ENCODE peak calls at places on chromosomes 5 and 9, in four cellular contexts. X is foreskin keratinocyte, Z is esophagus squamous epithelium, A is heart right ventricle. N is an unnamed sample.

GRCh38 chr9:108270041-108270440 is 585.7 kb downstream of the ACTL7B start:
- DNase-seq in Z (no peak), A (no peak), X (peak), N (peak)

GRCh38 chr9:137435980-137436760 is 5.0 kb downstream of the ENTPD8 start:
- DNase-seq in X (no peak), A (no peak), Z (no peak), N (peak)

GRCh38 chr9:135565141-135565628 is 3.6 kb downstream of the PAEP start:
- DNase-seq in X (no peak), A (no peak), Z (no peak), N (no peak)

GRCh38 chr9:71302776-71303175 is 181.4 kb upstream of the TRPM3 start:
- DNase-seq in X (no peak), A (no peak), Z (no peak), N (no peak)

GRCh38 chr5:147554285-147554817 is 44.5 kb upstream of the DPYSL3 start:
- DNase-seq in Z (no peak), A (peak), X (peak), N (peak)

GRCh38 chr9:110809038-110809595 is 140.5 kb downstream of the MUSK start:
- DNase-seq in A (no peak), X (no peak), Z (no peak), N (no peak)

GRCh38 chr5:139808481-139809330 is 13.1 kb downstream of the PSD2 start:
- DNase-seq in A (peak), X (peak), Z (no peak), N (peak)

GRCh38 chr5:144191998-144192397 is 21.3 kb downstream of the KCTD16 start:
- DNase-seq in A (no peak), X (peak), Z (no peak), N (peak)

GRCh38 chr5:17709011-17709710 is 74.9 kb downstream of the TAF11L14 start:
- DNase-seq in A (no peak), X (no peak), Z (no peak), N (no peak)

GRCh38 chr9:83967083-83967482 is 12.9 kb downstream of the HNRNPK start:
- DNase-seq in A (no peak), Z (no peak), X (no peak), N (no peak)

GRCh38 chr9:89010526-89011089 is 19.3 kb downstream of the S1PR3 start:
- DNase-seq in A (no peak), Z (no peak), X (no peak), N (no peak)

GRCh38 chr9:109934499-109935214 is 154.7 kb downstream of the PALM2AKAP2 start:
- DNase-seq in Z (no peak), X (no peak), A (no peak), N (no peak)

GRCh38 chr5:55319481-55319880 is 11.7 kb downstream of the MTREX start:
- DNase-seq in A (no peak), Z (no peak), X (no peak), N (no peak)

GRCh38 chr9:121944741-121945191 is 148.3 kb downstream of the TTLL11 start:
- DNase-seq in A (no peak), Z (no peak), X (peak), N (peak)

GRCh38 chr9:2597483-2597882 is 24.1 kb upstream of the VLDLR start:
- DNase-seq in X (no peak), Z (no peak), A (no peak), N (no peak)

GRCh38 chr9:36823934-36824333 is 210.1 kb downstream of the PAX5 start:
- DNase-seq in A (no peak), X (no peak), Z (no peak), N (no peak)

GRCh38 chr5:91061946-91062586 is 321.1 kb downstream of the ARRDC3 start:
- DNase-seq in A (no peak), Z (no peak), X (no peak), N (no peak)

GRCh38 chr9:136056546-136057235 is 38.4 kb downstream of the NACC2 start:
- DNase-seq in X (no peak), Z (no peak), A (no peak), N (no peak)

GRCh38 chr5:121915765-121916164 is 46.0 kb upstream of the SRFBP1 start:
- DNase-seq in A (no peak), Z (no peak), X (no peak), N (no peak)

GRCh38 chr5:166340039-166340438 is 1951.4 kb upstream of the WWC1 start:
- DNase-seq in Z (no peak), X (peak), A (no peak), N (no peak)

GRCh38 chr5:7869474-7870136 is 657 bp downstream of the MTRR start:
- DNase-seq in Z (no peak), A (peak), X (no peak), N (no peak)

GRCh38 chr5:42241636-42242035 is 181.6 kb upstream of the GHR start:
- DNase-seq in Z (no peak), X (no peak), A (no peak), N (no peak)

GRCh38 chr5:149271717-149272558 is at the start of gene AFAP1L1:
- DNase-seq in A (peak), Z (no peak), X (peak), N (peak)

GRCh38 chr9:110650261-110650660 is 18.3 kb upstream of the MUSK start:
- DNase-seq in Z (no peak), A (no peak), X (no peak), N (peak)

GRCh38 chr5:79436821-79437220 is 77.1 kb downstream of the HOMER1 start:
- DNase-seq in X (no peak), A (no peak), Z (no peak), N (no peak)

GRCh38 chr5:78808380-78808779 is 159.8 kb upstream of the LHFPL2 start:
- DNase-seq in A (no peak), Z (no peak), X (no peak), N (no peak)

GRCh38 chr5:763397-763796 is 21.1 kb downstream of the ZDHHC11B start:
- DNase-seq in A (no peak), X (no peak), Z (no peak), N (no peak)

DNA sequence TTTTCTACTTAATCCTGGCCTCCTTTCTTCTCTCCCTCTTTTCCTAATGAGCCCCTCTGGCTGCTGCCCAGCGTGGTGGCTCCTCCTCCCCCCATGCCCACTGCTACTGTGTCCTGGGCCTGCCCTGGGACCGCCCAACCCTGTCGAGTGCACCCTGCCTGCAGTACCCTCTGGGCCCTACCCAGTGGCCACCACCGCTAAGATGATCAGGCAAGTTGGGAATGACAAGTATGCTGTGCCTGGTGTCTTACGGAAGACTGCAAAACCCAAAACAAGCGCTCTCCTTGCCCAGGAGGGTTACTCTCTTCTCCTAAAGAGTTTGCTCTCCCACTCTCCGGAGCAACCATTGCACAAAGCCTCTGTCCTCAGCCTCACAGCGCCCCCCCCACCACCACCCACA is 273.7 kb downstream of the SYK start:
- DNase-seq in X (no peak), Z (no peak), A (no peak), N (no peak)
- TF ChIP-seq CTCF in X (no peak), Z (no peak), A (no peak), N (no peak)

GRCh38 chr9:33919276-33919897 is 102.4 kb downstream of the UBE2R2 start:
- DNase-seq in Z (no peak), A (no peak), X (no peak), N (no peak)

GRCh38 chr9:33924978-33925797 is 108.2 kb downstream of the UBE2R2 start:
- DNase-seq in Z (no peak), X (peak), A (peak), N (peak)

GRCh38 chr9:33923998-33924701 is 107.2 kb downstream of the UBE2R2 start:
- DNase-seq in A (no peak), X (no peak), Z (no peak), N (no peak)

GRCh38 chr9:33923079-33923478 is 106.1 kb downstream of the UBE2R2 start:
- DNase-seq in Z (no peak), X (no peak), A (no peak), N (no peak)

DNA sequence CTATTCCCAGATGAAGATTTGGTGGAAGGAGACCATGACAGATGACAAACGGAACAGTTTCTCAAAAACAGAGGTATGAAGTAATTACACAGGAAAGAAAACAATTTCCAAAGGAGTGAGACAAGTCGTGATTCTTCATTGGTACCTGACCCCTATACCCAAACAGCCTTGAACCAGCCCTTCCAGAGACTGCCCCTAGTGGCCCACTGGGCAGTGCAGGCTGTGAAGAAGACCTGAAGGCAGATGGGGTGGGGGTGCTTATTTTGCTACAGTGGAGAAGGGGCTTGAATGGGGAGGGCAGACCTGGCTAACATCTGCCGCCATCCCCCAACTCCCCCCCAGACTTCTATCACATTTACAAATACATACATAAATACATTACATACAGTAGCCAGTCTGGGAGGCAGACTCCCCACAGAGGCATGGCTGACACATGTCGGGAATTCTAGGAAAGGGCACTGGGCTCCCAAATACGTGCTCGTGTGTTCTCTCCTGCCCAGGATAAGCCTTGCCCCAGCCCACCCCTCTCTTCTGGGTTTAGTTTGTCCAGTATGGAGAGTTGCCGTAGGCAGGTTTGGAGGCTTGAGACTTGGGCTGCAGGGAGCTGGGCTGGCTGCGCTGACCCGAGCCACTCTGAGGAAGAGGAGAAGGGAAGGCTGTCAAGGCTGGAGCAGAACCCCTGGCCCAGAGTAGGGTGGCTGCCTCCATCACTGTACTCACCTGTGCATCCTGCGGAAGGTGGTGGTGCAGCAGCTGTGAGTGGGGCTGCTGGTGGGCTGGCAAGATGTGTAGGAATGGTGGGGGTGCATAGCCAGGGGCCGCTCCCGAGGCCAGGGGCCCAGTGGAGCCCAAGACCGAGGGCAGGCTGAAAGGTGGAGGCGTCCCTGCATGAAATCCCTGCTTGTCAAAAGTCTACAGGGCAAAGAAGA is 105.3 kb downstream of the UBE2R2 start:
- DNase-seq in Z (no peak), X (no peak), A (no peak), N (no peak)
- TF ChIP-seq CTCF in Z (peak), X (peak), A (peak), N (peak)

GRCh38 chr9:95086564-95086955 is 230.9 kb downstream of the FANCC start:
- DNase-seq in X (no peak), A (no peak), Z (no peak), N (no peak)

GRCh38 chr9:95088421-95089161 is 228.9 kb downstream of the FANCC start:
- DNase-seq in A (no peak), Z (no peak), X (no peak), N (no peak)

GRCh38 chr9:95085861-95086563 is 231.5 kb downstream of the FANCC start:
- DNase-seq in A (no peak), Z (no peak), X (no peak), N (no peak)

GRCh38 chr9:95089257-95089873 is 228.1 kb downstream of the FANCC start:
- DNase-seq in Z (no peak), A (no peak), X (no peak), N (no peak)

GRCh38 chr9:95087659-95088242 is 229.8 kb downstream of the FANCC start:
- DNase-seq in A (no peak), X (peak), Z (no peak), N (peak)
- TF ChIP-seq CTCF in A (no peak), X (peak), Z (peak), N (peak)

DNA sequence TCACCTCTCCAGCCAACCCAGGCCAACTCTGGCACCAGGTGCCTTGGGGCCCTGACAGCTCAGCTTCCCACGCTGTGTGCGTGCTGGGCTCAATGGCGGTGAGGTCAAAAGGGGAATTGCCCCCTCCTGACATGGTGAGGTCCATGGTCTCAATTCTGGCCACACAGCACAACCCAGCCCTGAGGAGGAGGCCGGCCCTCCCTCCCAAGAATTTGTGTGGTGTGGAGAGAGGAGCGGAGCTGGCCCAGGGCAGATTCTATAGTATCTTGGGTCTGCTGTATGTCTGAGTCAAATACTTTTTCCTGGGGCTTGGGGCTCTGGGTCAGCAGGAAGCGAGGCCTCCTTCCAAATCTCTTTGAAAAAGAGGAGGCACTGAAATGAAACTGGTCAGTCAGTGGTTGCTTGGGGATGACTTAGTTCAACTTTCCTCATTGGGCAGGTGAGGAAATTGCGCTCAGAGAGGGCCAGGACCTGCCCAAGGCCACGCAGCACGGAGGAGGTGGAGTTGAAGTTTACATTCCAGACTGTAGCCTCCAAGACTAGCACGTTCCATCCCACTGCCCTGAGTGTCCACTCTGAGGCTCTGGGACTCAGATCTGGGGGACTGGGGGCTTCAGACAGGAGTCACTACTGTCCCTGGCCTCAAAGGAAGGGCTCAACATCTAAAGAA is 15.6 kb downstream of the COL27A1 start:
- DNase-seq in Z (no peak), A (no peak), X (no peak), N (no peak)
- TF ChIP-seq CTCF in Z (no peak), A (no peak), X (no peak), N (no peak)

DNA sequence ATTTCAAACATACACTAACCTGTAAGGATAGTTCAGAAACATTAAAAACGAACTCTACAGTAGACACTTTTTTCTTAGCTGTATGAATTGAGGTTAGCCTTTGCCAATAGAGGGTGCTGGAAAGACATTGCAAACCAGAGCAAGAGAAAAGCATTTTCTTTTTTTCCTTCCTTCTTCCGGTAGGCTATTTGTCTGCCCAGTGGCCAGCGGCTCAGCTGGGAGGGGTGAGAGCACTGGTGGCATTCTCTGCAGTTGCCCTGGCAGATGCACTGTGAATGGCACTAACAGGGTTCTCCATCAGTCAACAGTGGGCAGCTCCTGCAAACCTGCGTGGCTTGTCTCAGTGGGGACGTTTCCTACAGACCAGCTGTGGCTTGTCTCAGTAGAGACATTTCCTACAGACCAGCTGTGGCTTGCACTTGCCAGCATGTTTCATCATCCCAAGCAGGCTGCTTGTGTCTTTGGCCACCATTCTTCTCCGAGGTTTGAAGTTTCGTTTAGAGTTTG is 984.5 kb upstream of the CDH18 start:
- DNase-seq in X (peak), A (peak), Z (no peak), N (no peak)
- TF ChIP-seq CTCF in X (peak), A (no peak), Z (no peak), N (no peak)

GRCh38 chr5:141039517-141039916 is 11.7 kb upstream of the PCDHB1 start:
- DNase-seq in Z (no peak), X (peak), A (no peak), N (no peak)
- TF ChIP-seq CTCF in Z (no peak), X (no peak), A (no peak), N (no peak)

GRCh38 chr5:22852807-22853670 is at the start of gene CDH12:
- DNase-seq in A (no peak), X (peak), Z (no peak), N (no peak)
- TF ChIP-seq CTCF in A (no peak), X (peak), Z (no peak), N (no peak)

DNA sequence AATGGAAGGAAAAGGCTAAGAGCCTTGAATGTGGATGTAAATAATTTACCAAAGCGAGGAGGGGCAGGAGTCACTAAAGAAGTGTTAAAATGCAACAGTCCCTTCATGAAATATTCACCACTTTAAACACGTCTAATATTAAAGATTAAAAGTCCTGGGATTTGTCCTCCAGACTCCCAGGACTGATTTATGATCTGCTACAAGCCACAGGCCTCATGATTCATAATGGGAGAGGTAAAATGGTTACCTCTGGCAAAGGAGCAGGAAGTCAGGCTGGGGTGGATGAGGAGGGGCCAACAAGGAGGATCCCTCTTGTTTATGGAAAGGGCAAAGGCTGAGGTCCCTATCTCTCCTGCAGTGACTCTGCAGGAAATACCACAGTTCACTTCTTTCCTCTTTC is 292.4 kb downstream of the TRIM32 start:
- DNase-seq in X (peak), Z (no peak), A (no peak), N (no peak)
- TF ChIP-seq CTCF in X (no peak), Z (no peak), A (no peak), N (no peak)

N was measured in HFFc6.